ENCODE peak calls at places on chromosomes 11 and 22, in four cellular contexts. Q is adipocyte; I is activated naive CD4-positive, alpha-beta T cell; E is fibroblast of mammary gland. V is an unnamed sample.

GRCh38 chr11:128593281-128593680 is 5.9 kb upstream of the ETS1 start:
- DNase-seq in E (peak), Q (no peak), I (no peak), V (peak)

GRCh38 chr11:62830904-62831519 is 839 bp downstream of the STX5 start:
- DNase-seq in Q (no peak), I (no peak), E (no peak), V (no peak)

GRCh38 chr11:12359761-12360160 is 17.6 kb upstream of the PARVA start:
- DNase-seq in E (peak), I (no peak), Q (peak), V (no peak)

GRCh38 chr11:28878025-28878424 is 769.8 kb downstream of the METTL15 start:
- DNase-seq in I (no peak), Q (no peak), E (peak), V (no peak)

GRCh38 chr11:117222991-117223740 is 8.7 kb downstream of the PCSK7 start:
- DNase-seq in E (no peak), Q (no peak), I (no peak), V (no peak)

GRCh38 chr11:134471341-134472187 is 59.5 kb upstream of the B3GAT1 start:
- DNase-seq in I (no peak), Q (no peak), E (no peak), V (peak)

GRCh38 chr11:106012744-106013143 is 9.3 kb downstream of the MSANTD4 start:
- DNase-seq in I (no peak), E (peak), Q (peak), V (peak)

GRCh38 chr11:3796796-3797328 is 492 bp downstream of the NUP98 start:
- DNase-seq in Q (peak), E (peak), I (no peak), V (no peak)

GRCh38 chr11:8566613-8567210 is 27.3 kb downstream of the STK33 start:
- DNase-seq in Q (peak), I (no peak), E (peak), V (peak)

GRCh38 chr11:128530119-128531091 is 57.0 kb downstream of the ETS1 start:
- DNase-seq in I (no peak), Q (peak), E (peak), V (peak)

GRCh38 chr22:25494774-25495173 is 69.7 kb upstream of the GRK3 start:
- DNase-seq in E (no peak), Q (no peak), I (no peak), V (no peak)

GRCh38 chr11:62548545-62549335 is 2.1 kb upstream of the AHNAK start:
- DNase-seq in I (no peak), E (no peak), Q (no peak), V (no peak)

GRCh38 chr22:35303029-35303624 is 3.4 kb downstream of the TOM1 start:
- DNase-seq in I (no peak), Q (no peak), E (no peak), V (no peak)

GRCh38 chr11:45538363-45538762 is 127.1 kb downstream of the CHST1 start:
- DNase-seq in Q (no peak), E (peak), I (no peak), V (no peak)

GRCh38 chr11:70168405-70168754 is 34.7 kb upstream of the FADD start:
- DNase-seq in Q (no peak), I (no peak), E (no peak), V (no peak)

GRCh38 chr22:23622634-23623033 is 9.5 kb downstream of the DRICH1 start:
- DNase-seq in E (no peak), I (no peak), Q (peak), V (peak)

GRCh38 chr11:57373146-57373545 is 7.8 kb downstream of the PRG3 start:
- DNase-seq in E (no peak), I (no peak), Q (no peak), V (no peak)

GRCh38 chr22:35835998-35836691 is 118.5 kb downstream of the APOL5 start:
- DNase-seq in I (no peak), Q (peak), E (peak), V (peak)

GRCh38 chr11:94832604-94833238 is 64.6 kb downstream of the AMOTL1 start:
- DNase-seq in Q (no peak), I (no peak), E (no peak), V (no peak)

GRCh38 chr22:50306753-50307749 is at the start of gene PLXNB2:
- DNase-seq in I (no peak), E (peak), Q (peak), V (peak)

V was measured in Daoy.